ENCODE peak calls at places on chromosomes 16 and 17, in four cellular contexts. X is SK-N-SH, T is K562, G is GM12878. M is an unnamed sample.

GRCh38 chr16:80346160-80346632 is 194.6 kb upstream of the DYNLRB2 start:
- DNase-seq in X (no peak), T (no peak), G (peak; percentile 60), M (no peak)

GRCh38 chr17:72545756-72546155 is 424.9 kb downstream of the SOX9 start:
- DNase-seq in X (no peak), T (no peak), G (no peak), M (no peak)

GRCh38 chr17:42286411-42287295 is 1.6 kb upstream of the STAT5A start:
- DNase-seq in X (peak; percentile 16), T (peak; percentile 32), G (no peak), M (no peak)

GRCh38 chr16:3383045-3383448 is 17.8 kb downstream of the ZSCAN32 start:
- DNase-seq in X (no peak), T (no peak), G (no peak), M (no peak)

GRCh38 chr17:63082273-63082861 is 116.3 kb downstream of the TANC2 start:
- DNase-seq in X (peak; percentile 19), T (no peak), G (no peak), M (no peak)

GRCh38 chr17:40104570-40105471 is 4.4 kb upstream of the NR1D1 start:
- DNase-seq in X (no peak), T (no peak), G (no peak), M (no peak)

GRCh38 chr16:27363797-27364196 is 38.2 kb upstream of the IL21R start:
- DNase-seq in X (no peak), T (no peak), G (no peak), M (no peak)

GRCh38 chr16:73172621-73173312 is 124.8 kb upstream of the ZFHX3 start:
- DNase-seq in X (peak; percentile 80), T (peak; percentile 28), G (no peak), M (no peak)

GRCh38 chr16:85051067-85051709 is 23.6 kb downstream of the KIAA0513 start:
- DNase-seq in X (no peak), T (peak; percentile 34), G (no peak), M (no peak)

GRCh38 chr17:67265620-67266019 is 20.6 kb upstream of the HELZ start:
- DNase-seq in X (peak; percentile 59), T (no peak), G (no peak), M (no peak)

GRCh38 chr16:57480127-57480753 is 6.1 kb downstream of the DOK4 start:
- DNase-seq in X (peak; percentile 62), T (peak; percentile 80), G (no peak), M (no peak)

GRCh38 chr16:30114411-30114810 is 1.1 kb upstream of the GDPD3 start:
- DNase-seq in X (no peak), T (no peak), G (no peak), M (no peak)

GRCh38 chr17:70956731-70957130 is 787.4 kb downstream of the KCNJ2 start:
- DNase-seq in X (no peak), T (no peak), G (no peak), M (no peak)

GRCh38 chr17:17403899-17404576 is 72.8 kb upstream of the MED9 start:
- DNase-seq in X (peak; percentile 79), T (no peak), G (no peak), M (no peak)

GRCh38 chr17:74992223-74992622 is 4.8 kb downstream of the CDR2L start:
- DNase-seq in X (no peak), T (no peak), G (no peak), M (no peak)

GRCh38 chr17:74990581-74991105 is 3.2 kb downstream of the CDR2L start:
- DNase-seq in X (no peak), T (no peak), G (no peak), M (no peak)

GRCh38 chr17:74987418-74987908 is at the start of gene CDR2L:
- DNase-seq in X (peak; percentile 98), T (peak; percentile 96), G (peak; percentile 48), M (peak; percentile 98)

GRCh38 chr17:74986206-74986576 is 1.2 kb upstream of the CDR2L start:
- DNase-seq in X (no peak), T (no peak), G (no peak), M (no peak)

GRCh38 chr17:74987909-74988711 is 678 bp downstream of the CDR2L start:
- DNase-seq in X (peak; percentile 86), T (peak; percentile 77), G (no peak), M (peak; percentile 78)
- TF ChIP-seq USF1 in X (no peak), T (no peak), G (no peak), M (no peak)

GRCh38 chr17:10149573-10150399 is 48.6 kb downstream of the GAS7 start:
- DNase-seq in X (no peak), T (no peak), G (peak; percentile 68), M (no peak)
- TF ChIP-seq USF1 in X (no peak), T (no peak), G (no peak), M (no peak)

GRCh38 chr17:76130473-76130872 is 10.6 kb downstream of the FOXJ1 start:
- DNase-seq in X (no peak), T (no peak), G (no peak), M (no peak)
- TF ChIP-seq USF1 in X (no peak), T (no peak), G (no peak), M (no peak)

GRCh38 chr17:28484296-28484695 is 10.9 kb downstream of the SLC13A2 start:
- DNase-seq in X (no peak), T (no peak), G (peak; percentile 79), M (no peak)

GRCh38 chr17:28480278-28480677 is 6.8 kb downstream of the SLC13A2 start:
- DNase-seq in X (no peak), T (no peak), G (no peak), M (no peak)

GRCh38 chr17:28485049-28485448 is 11.6 kb downstream of the SLC13A2 start:
- DNase-seq in X (no peak), T (no peak), G (no peak), M (no peak)

GRCh38 chr17:28481081-28481571 is 7.7 kb downstream of the SLC13A2 start:
- DNase-seq in X (no peak), T (no peak), G (no peak), M (no peak)

DNA sequence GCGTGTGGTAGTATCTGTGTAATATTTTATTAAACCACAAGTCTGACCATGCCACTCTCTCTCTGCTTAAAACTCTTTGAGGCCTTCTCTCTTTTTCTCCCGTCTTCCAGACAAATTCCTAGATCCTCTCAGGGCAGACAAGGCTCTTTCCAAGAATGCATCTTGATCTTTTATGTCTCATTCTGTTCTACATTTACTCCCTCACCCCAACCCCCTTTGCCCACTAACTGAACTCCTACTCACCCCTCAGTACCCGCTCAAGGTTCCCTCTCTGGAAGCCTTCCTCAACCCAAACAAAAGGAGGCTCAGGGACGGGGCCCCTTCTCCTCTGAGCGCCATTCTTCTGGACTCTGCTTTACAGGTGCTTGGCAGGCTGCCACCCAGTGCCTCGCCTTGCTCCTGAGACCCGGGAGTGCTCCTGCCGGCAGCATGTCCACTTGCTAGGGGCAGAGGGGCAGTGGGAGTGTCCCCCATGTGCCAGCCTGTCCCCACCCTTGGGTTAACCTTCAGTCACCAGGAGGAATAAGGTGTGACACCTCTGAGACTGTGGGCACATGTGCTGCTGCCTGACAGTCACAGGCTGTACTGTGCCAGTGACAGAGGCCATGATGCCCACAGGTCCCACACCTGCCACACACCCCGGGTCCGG is 9.2 kb downstream of the SLC13A2 start:
- DNase-seq in X (no peak), T (no peak), G (no peak), M (no peak)
- TF ChIP-seq USF1 in X (no peak), T (no peak), G (no peak), M (no peak)

GRCh38 chr16:70689035-70689969 is 3.4 kb upstream of the MTSS2 start:
- DNase-seq in X (no peak), T (no peak), G (no peak), M (no peak)
- TF ChIP-seq USF1 in X (no peak), T (no peak), G (no peak), M (no peak)

DNA sequence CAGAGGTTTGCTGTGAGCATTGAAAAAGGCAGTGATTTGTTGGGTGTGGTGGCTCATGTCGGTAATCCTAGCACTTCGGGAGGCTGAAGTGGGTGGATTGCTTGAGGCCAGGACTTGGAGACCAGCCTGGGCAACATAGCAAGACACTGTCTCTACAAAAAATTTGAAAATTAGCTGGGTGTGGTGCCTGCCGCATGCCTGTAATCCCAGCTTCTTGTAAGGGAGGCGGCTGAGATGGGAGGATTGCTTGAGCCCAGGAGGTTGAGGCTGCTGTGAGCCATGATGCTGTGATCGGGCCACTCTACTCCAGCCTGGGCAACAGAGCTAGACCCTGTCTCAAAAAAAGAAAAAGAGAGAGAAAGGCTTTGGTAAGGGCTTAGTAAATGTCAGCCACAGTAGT is 7.0 kb upstream of the NPIPB2 start:
- DNase-seq in X (no peak), T (no peak), G (no peak), M (no peak)
- TF ChIP-seq USF1 in X (no peak), T (no peak), G (no peak), M (no peak)

GRCh38 chr16:86391987-86392386 is 118.3 kb upstream of the FOXF1 start:
- DNase-seq in X (no peak), T (no peak), G (no peak), M (no peak)
- TF ChIP-seq USF1 in X (no peak), T (no peak), G (no peak), M (no peak)